ENCODE peak calls at places on chromosome 21, in nine cellular contexts. X is stimulated activated CD8-positive, alpha-beta memory T cell treated with anti-CD3 and anti-CD28 coated beads, Interleukin-15, amount 100 ng/mL, for 24 hours; D is kidney epithelial cell; V is HS-5; N is endodermal cell; L is mucosa of gallbladder; Z is H54; J is effector memory CD8-positive, alpha-beta T cell; U is heart left ventricle. M is an unnamed sample.

GRCh38 chr21:29208666-29209059 is 78.2 kb downstream of the MAP3K7CL start:
- DNase-seq in U (no peak), Z (no peak), V (peak; percentile 81), N (no peak), D (no peak), X (no peak), L (no peak), J (no peak), M (no peak)

GRCh38 chr21:39938086-39938611 is 70.9 kb downstream of the PCP4 start:
- DNase-seq in V (no peak), J (no peak), L (no peak), Z (no peak), X (no peak), U (no peak), D (no peak), N (no peak), M (no peak)

GRCh38 chr21:46055863-46056281 is 42.0 kb upstream of the COL6A2 start:
- DNase-seq in Z (no peak), L (no peak), V (no peak), X (no peak), N (peak; percentile 35), J (no peak), D (no peak), U (no peak), M (no peak)

GRCh38 chr21:46250146-46250725 is 21.7 kb upstream of the LSS start:
- DNase-seq in N (no peak), U (no peak), J (no peak), X (no peak), D (no peak), V (no peak), L (no peak), Z (no peak), M (no peak)

GRCh38 chr21:36113647-36114428 is 21.0 kb upstream of the CBR3 start:
- DNase-seq in U (no peak), J (peak; percentile 29), X (no peak), N (no peak), V (no peak), Z (no peak), L (peak; percentile 63), D (no peak), M (peak; percentile 39)

GRCh38 chr21:14863745-14864210 is 201.0 kb downstream of the NRIP1 start:
- DNase-seq in V (no peak), Z (no peak), L (no peak), X (no peak), D (no peak), N (no peak), J (no peak), U (no peak), M (no peak)

GRCh38 chr21:46168659-46169386 is 13.4 kb upstream of the FTCD start:
- DNase-seq in D (no peak), J (no peak), U (peak; percentile 6), L (no peak), Z (no peak), X (no peak), V (no peak), N (no peak), M (no peak)

GRCh38 chr21:44437696-44438431 is 17.4 kb upstream of the LRRC3 start:
- DNase-seq in Z (no peak), L (no peak), J (no peak), U (no peak), X (no peak), D (no peak), V (no peak), N (peak; percentile 35), M (peak; percentile 7)

GRCh38 chr21:34884346-34884929 is 164.7 kb downstream of the RUNX1 start:
- DNase-seq in Z (no peak), V (no peak), N (no peak), X (no peak), J (no peak), D (no peak), L (no peak), U (no peak), M (no peak)

GRCh38 chr21:27061783-27062182 is 94.9 kb upstream of the ADAMTS5 start:
- DNase-seq in Z (no peak), D (no peak), X (no peak), V (no peak), J (no peak), U (no peak), N (no peak), L (no peak), M (no peak)

GRCh38 chr21:39445339-39446269 is at the start of gene LCA5L:
- DNase-seq in N (peak; percentile 97), Z (peak; percentile 92), X (peak; percentile 89), D (no peak), V (peak; percentile 55), L (peak; percentile 92), U (peak; percentile 94), J (peak; percentile 84), M (peak; percentile 98)

GRCh38 chr21:42847726-42848125 is 31.6 kb downstream of the WDR4 start:
- DNase-seq in N (peak; percentile 20), X (no peak), D (no peak), L (no peak), V (no peak), J (no peak), Z (no peak), U (no peak), M (no peak)

GRCh38 chr21:39673736-39674135 is 61.0 kb downstream of the B3GALT5 start:
- DNase-seq in N (no peak), D (no peak), J (no peak), U (no peak), V (no peak), X (no peak), Z (no peak), L (no peak), M (peak; percentile 88)

M was measured in pancreas.